ENCODE peak calls at places on chromosomes 3 and 15, in four cellular contexts. Q is fibroblast of mammary gland, X is dorsolateral prefrontal cortex, B is OCI-LY7. T is an unnamed sample.
A peak's percentile ranks its signal among the peaks of the same experiment; 100 is the strongest.

GRCh38 chr3:58366699-58367098 is 34.0 kb downstream of the PXK start:
- DNase-seq in B (no peak), Q (peak; percentile 48), X (no peak), T (no peak)

GRCh38 chr3:164351126-164351525 is 727.2 kb downstream of the SI start:
- DNase-seq in X (no peak), Q (no peak), B (no peak), T (no peak)

GRCh38 chr3:61537366-61537765 is 24.0 kb upstream of the PTPRG start:
- DNase-seq in B (no peak), Q (no peak), X (no peak), T (no peak)

GRCh38 chr3:151818361-151818760 is 4.4 kb downstream of the AADAC start:
- DNase-seq in Q (no peak), B (no peak), X (no peak), T (no peak)

GRCh38 chr3:14141144-14141543 is 16.3 kb downstream of the TMEM43 start:
- DNase-seq in B (no peak), X (no peak), Q (peak; percentile 31), T (no peak)

GRCh38 chr3:127101411-127102067 is 91.4 kb upstream of the PRR23E start:
- DNase-seq in B (no peak), X (no peak), Q (no peak), T (no peak)

GRCh38 chr15:43777293-43777819 is 590 bp upstream of the ELL3 start:
- DNase-seq in X (peak; percentile 54), B (peak; percentile 87), Q (peak; percentile 76), T (peak; percentile 79)

GRCh38 chr3:24254649-24255048 is 240.0 kb downstream of the THRB start:
- DNase-seq in B (no peak), X (no peak), Q (peak; percentile 83), T (no peak)

GRCh38 chr3:120457827-120458226 is 7.0 kb upstream of the FSTL1 start:
- DNase-seq in B (no peak), X (no peak), Q (no peak), T (no peak)

GRCh38 chr15:95574053-95574452 is 756.4 kb upstream of the NR2F2 start:
- DNase-seq in B (no peak), X (no peak), Q (no peak), T (no peak)

GRCh38 chr3:29453278-29453961 is 172.5 kb downstream of the RBMS3 start:
- DNase-seq in Q (no peak), X (no peak), B (no peak), T (peak; percentile 11)

GRCh38 chr15:57432141-57432701 is 55.9 kb downstream of the CGNL1 start:
- DNase-seq in B (no peak), Q (no peak), X (no peak), T (no peak)

GRCh38 chr3:169668957-169669681 is 5.6 kb upstream of the MECOM start:
- DNase-seq in B (no peak), Q (peak; percentile 39), X (peak; percentile 46), T (peak; percentile 72)

GRCh38 chr3:176919836-176920760 is 277.2 kb downstream of the TBL1XR1 start:
- DNase-seq in Q (peak; percentile 56), B (no peak), X (no peak), T (no peak)

GRCh38 chr3:12479919-12480425 is 4.3 kb upstream of the TSEN2 start:
- DNase-seq in Q (peak; percentile 69), X (no peak), B (peak; percentile 64), T (peak; percentile 64)

GRCh38 chr15:84400017-84400740 is 164.6 kb downstream of the GOLGA6L4 start:
- DNase-seq in Q (no peak), X (no peak), B (no peak), T (no peak)

GRCh38 chr3:46289961-46290360 is 47.7 kb downstream of the CCR3 start:
- DNase-seq in Q (no peak), X (no peak), B (no peak), T (no peak)

GRCh38 chr3:149199474-149199873 is 22.2 kb downstream of the CP start:
- DNase-seq in X (no peak), Q (peak; percentile 17), B (no peak), T (no peak)

GRCh38 chr15:40743466-40743865 is 11.6 kb downstream of the RMDN3 start:
- DNase-seq in B (no peak), X (no peak), Q (no peak), T (no peak)

GRCh38 chr3:126105691-126106187 is 21.8 kb upstream of the SLC41A3 start:
- DNase-seq in B (no peak), Q (no peak), X (no peak), T (no peak)

GRCh38 chr3:185332026-185332735 is 30.8 kb upstream of the MAP3K13 start:
- DNase-seq in X (no peak), Q (peak; percentile 56), B (no peak), T (peak; percentile 89)

DNA sequence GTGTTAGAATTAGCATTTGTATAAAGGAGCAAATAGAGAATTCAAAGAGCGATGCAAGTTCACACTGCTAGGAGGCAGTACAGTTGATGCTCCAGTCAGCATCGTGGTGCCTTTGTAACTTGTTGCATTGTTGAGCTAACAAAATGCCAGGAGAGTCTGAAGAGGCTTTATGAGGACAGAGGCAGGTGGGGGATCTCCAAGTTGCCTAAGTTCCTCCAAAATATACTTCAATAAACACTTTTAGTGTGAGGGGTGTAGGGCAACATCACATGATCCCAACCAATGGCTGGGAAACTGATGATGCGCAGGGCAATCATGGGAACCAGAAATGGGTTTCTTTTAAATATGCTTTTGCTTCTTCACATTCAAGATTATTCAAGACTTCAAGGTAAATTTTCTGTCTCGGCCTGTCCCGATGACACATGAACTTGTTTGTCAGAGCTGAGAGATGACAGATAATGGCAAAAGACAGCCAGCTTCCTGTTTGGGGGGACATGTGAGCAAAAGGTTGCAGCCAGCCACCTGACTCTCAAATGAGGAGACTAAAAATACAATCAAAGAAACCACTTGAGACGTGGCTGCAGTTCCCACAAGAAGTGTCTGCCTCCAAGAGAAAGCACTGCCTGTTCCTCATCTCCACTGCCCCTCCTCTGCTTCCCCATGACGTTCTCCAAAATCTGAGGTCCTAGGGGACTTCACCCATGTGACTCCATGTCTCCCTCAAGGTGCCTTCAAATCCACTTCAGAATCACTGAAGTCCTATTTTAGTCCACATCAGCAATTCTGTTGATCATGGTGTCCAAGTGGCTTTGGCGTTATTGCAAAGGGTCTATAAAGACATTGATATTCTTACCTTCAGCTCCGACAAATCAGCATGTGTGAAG is 39.3 kb downstream of the KLHL6 start:
- DNase-seq in X (no peak), Q (no peak), B (peak; percentile 93), T (no peak)
- TF ChIP-seq CTCF in X (no peak), Q (no peak), B (peak; percentile 84), T (no peak)

GRCh38 chr3:87033205-87033604 is 42.3 kb upstream of the VGLL3 start:
- DNase-seq in X (no peak), B (no peak), Q (no peak), T (peak; percentile 5)

GRCh38 chr3:87037652-87038051 is 46.7 kb upstream of the VGLL3 start:
- DNase-seq in Q (no peak), X (no peak), B (no peak), T (no peak)

GRCh38 chr3:87041191-87041590 is 50.2 kb upstream of the VGLL3 start:
- DNase-seq in B (no peak), X (no peak), Q (no peak), T (no peak)

GRCh38 chr3:87035339-87035738 is 44.4 kb upstream of the VGLL3 start:
- DNase-seq in Q (no peak), X (no peak), B (no peak), T (no peak)

GRCh38 chr3:87036671-87037070 is 45.7 kb upstream of the VGLL3 start:
- DNase-seq in Q (no peak), B (no peak), X (no peak), T (no peak)
- TF ChIP-seq CTCF in Q (no peak), B (no peak), X (no peak), T (no peak)

DNA sequence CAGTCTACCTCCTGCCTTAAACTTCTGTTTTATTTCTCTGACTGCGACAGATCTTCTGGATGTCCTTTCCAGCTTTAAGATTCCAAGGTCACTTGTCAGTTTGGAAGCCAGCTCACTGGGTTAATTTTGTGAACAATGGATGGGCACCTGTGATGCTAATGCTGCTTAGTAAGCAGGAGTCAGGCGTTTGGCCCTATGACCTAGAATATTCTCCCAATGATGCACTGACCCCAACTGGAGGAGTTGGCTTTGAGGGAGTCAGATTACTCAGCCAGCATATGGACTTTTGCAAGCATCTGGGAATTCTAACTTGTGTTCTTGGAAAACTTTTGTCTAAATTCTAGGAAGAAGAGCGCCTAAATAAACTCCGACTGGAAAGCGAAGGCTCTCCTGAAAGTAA is 28.1 kb downstream of the HACD3 start:
- DNase-seq in Q (peak; percentile 89), B (no peak), X (no peak), T (no peak)
- TF ChIP-seq CTCF in Q (peak; percentile 2), B (no peak), X (no peak), T (no peak)

DNA sequence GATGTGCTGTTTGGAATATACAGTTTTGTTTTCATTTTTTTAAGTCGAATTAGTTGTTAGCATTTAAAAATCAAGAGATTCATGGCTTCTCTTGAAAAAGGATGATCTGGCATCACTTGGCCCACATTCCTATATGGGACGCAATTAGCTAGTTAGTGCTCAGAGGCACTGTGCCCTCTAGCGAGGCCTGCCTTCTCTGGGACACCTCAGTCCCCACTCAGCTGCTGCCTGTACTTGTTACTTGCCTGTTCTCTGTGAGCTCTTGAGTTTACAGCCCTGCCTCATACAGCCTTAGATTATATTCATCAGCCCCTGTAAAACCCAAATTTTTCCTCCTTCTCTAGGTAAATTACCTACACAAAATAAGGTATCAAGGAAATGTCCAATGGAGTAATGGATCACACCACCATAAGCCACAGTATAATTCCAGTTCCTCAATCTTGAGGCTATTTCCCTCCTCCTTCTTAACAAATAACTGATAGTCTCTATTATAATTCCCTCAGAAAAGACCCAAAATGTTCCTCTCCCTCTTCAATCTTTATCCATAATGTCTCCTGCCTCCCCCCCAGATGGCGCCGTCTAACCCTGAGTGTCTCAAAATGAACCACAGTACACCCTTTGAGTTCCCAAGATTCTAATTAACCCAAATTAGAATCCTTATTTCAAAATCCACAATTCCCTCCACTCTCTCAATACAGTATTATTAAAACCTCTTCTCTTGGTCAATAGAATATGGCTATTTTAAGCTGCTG is 2.7 kb downstream of the ZMAT3 start:
- DNase-seq in X (no peak), Q (peak; percentile 47), B (peak; percentile 33), T (peak; percentile 47)
- TF ChIP-seq CTCF in X (no peak), Q (peak; percentile 59), B (peak; percentile 82), T (peak; percentile 45)

GRCh38 chr15:65183847-65184159 is 1.3 kb downstream of the CLPX start:
- DNase-seq in X (no peak), B (no peak), Q (no peak), T (no peak)
- TF ChIP-seq CTCF in X (no peak), B (peak; percentile 57), Q (no peak), T (no peak)

DNA sequence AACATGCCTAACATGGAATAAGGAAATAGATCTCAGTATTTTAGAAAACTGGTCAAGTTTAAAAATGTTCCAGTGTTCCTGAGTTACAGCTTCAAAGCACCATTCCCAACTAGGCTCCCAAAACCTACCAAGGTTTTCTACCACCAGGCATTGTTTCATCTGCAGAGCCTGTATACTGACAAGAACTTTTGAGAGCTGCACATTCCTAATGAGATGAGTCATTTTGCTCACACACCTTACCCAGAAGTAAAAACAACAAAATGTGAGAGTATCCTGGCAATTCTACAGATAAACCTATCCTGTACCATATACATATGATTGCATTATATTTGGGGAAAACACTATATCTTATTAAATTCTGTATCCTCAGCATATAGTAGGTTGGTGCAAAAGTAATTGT is 90.7 kb downstream of the ATP8B4 start:
- DNase-seq in Q (no peak), X (no peak), B (no peak), T (peak; percentile 33)
- TF ChIP-seq CTCF in Q (no peak), X (no peak), B (no peak), T (no peak)

T was measured in MCF 10A.